ENCODE peak calls at places on chromosomes 1 and 21, in five cellular contexts. X is stomach, F is suprapubic skin, T is body of pancreas, R is A549. D is an unnamed sample.

GRCh38 chr21:16942703-16943102 is 570.1 kb upstream of the CXADR start:
- DNase-seq in T (no peak), F (no peak), X (no peak), R (no peak), D (no peak)

GRCh38 chr1:243730499-243731150 is 119.4 kb downstream of the AKT3 start:
- DNase-seq in F (peak), T (no peak), X (peak), R (no peak), D (no peak)

GRCh38 chr1:42740756-42741580 is 932 bp upstream of the CLDN19 start:
- DNase-seq in F (no peak), R (no peak), T (no peak), X (no peak), D (no peak)

GRCh38 chr1:235450433-235450832 is 53.8 kb downstream of the B3GALNT2 start:
- DNase-seq in F (no peak), R (no peak), T (no peak), X (no peak), D (no peak)

GRCh38 chr1:47763456-47764171 is 233.6 kb downstream of the TRABD2B start:
- DNase-seq in T (no peak), R (no peak), X (no peak), F (no peak), D (no peak)

GRCh38 chr1:174080819-174081218 is 58.7 kb upstream of the RC3H1 start:
- DNase-seq in F (no peak), R (no peak), T (no peak), X (no peak), D (no peak)

GRCh38 chr1:240092301-240093119 is 827 bp downstream of the FMN2 start:
- DNase-seq in R (peak), F (no peak), X (no peak), T (no peak), D (no peak)

GRCh38 chr1:156708245-156708661 is 2.9 kb upstream of the CRABP2 start:
- DNase-seq in X (no peak), T (no peak), R (no peak), F (no peak), D (no peak)

GRCh38 chr1:15153184-15153841 is at the start of gene TMEM51:
- DNase-seq in T (peak), X (peak), R (peak), F (no peak), D (no peak)

GRCh38 chr1:196425513-196425912 is 182.7 kb downstream of the KCNT2 start:
- DNase-seq in T (no peak), F (no peak), R (no peak), X (no peak), D (no peak)

GRCh38 chr21:40730051-40730760 is 116.8 kb downstream of the DSCAM start:
- DNase-seq in F (no peak), T (no peak), R (no peak), X (no peak), D (no peak)

GRCh38 chr1:155064109-155064812 is 721 bp downstream of the EFNA4 start:
- DNase-seq in R (no peak), F (no peak), T (no peak), X (no peak), D (no peak)

GRCh38 chr1:245908543-245908942 is 598.5 kb downstream of the SMYD3 start:
- DNase-seq in X (no peak), F (no peak), R (no peak), T (no peak), D (no peak)
- H3K4me3 ChIP-seq in X (no peak), F (no peak), R (no peak), T (no peak), D (no peak)

GRCh38 chr21:42923553-42924432 is 1.6 kb downstream of the ERVH48-1 start:
- DNase-seq in T (peak), R (peak), F (peak), X (peak), D (peak)
- TF ChIP-seq POLR2A in T (no peak), R (no peak), F (no peak), X (no peak), D (no peak)

GRCh38 chr1:214318956-214319355 is 38.0 kb downstream of the SMYD2 start:
- DNase-seq in R (no peak), F (no peak), X (no peak), T (no peak), D (no peak)

GRCh38 chr1:214317300-214317699 is 36.3 kb downstream of the SMYD2 start:
- DNase-seq in R (no peak), X (no peak), T (no peak), F (no peak), D (no peak)

GRCh38 chr1:214319930-214320329 is 39.0 kb downstream of the SMYD2 start:
- DNase-seq in F (no peak), T (no peak), X (no peak), R (no peak), D (no peak)

GRCh38 chr1:214317734-214318133 is 36.8 kb downstream of the SMYD2 start:
- DNase-seq in R (no peak), T (no peak), F (no peak), X (no peak), D (no peak)

DNA sequence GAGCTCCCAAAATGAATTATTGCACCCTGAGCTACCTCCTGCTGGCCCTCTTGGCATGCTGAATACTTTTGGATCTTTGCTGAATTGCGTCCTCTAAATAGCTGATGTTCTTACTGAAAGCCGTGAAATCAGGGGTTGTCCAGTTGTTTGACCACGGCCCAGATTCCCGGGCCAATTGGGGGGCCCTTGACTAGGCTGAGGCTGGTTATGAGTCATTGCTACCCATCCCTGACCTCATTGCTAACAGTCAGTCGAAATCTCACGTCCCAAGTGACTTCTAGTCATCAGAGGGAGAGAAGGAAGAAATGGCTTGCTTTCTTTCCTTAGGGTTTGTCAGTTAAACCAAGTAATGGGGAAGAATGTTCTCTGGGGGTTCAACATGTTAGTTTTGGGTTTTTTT is 37.4 kb downstream of the SMYD2 start:
- DNase-seq in R (no peak), T (no peak), F (no peak), X (no peak), D (no peak)
- H3K4me3 ChIP-seq in R (no peak), T (no peak), F (no peak), X (no peak), D (no peak)

GRCh38 chr21:46111857-46112730 is 14.2 kb downstream of the COL6A2 start:
- DNase-seq in T (peak), F (peak), R (no peak), X (peak), D (no peak)

GRCh38 chr21:46111193-46111571 is 13.3 kb downstream of the COL6A2 start:
- DNase-seq in X (peak), T (peak), R (no peak), F (no peak), D (no peak)

GRCh38 chr21:46109251-46110221 is 11.6 kb downstream of the COL6A2 start:
- DNase-seq in F (peak), R (no peak), X (peak), T (peak), D (peak)

GRCh38 chr21:46108827-46109226 is 10.9 kb downstream of the COL6A2 start:
- DNase-seq in F (no peak), R (no peak), T (peak), X (peak), D (no peak)

DNA sequence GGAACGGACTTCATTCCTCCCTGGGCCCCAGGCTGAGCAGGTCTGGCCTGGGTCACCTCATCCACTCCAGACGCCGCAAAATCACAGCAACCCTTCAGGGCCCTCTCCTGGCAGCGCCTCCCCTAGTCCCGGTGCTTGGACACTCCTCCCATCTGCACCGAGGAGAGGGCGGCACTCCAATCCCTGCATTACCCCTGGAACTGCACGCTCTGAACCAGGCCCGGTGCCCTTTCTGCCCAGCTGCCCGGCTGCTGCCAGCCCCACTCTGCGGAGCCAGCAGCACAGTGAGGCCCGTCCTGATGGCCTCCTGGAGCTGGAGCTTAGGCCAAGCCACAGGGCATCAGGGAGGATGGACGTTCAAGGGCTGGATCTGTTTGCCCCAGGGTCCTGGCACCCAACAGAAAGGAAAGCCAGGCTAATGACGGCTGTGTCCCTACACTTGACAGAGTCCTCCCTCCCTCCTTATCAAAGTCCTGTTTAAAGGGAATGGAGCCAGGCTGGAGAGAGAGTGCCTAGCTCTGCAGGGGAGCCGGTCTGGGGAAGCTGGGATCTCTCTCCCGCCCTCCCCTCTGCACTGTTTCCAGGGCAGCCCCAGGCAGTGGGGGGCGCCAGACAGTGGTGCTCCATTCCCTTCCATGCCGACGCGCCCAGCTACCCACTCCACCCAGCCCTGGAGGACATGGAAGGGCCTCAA is 12.7 kb downstream of the COL6A2 start:
- DNase-seq in T (peak), F (peak), X (peak), R (no peak), D (peak)
- TF ChIP-seq POLR2A in T (no peak), F (no peak), X (no peak), R (no peak), D (no peak)

GRCh38 chr1:158818560-158818959 is 12.6 kb upstream of the MNDA start:
- DNase-seq in F (no peak), T (no peak), R (no peak), X (no peak), D (no peak)

GRCh38 chr1:158814970-158815369 is 16.2 kb upstream of the MNDA start:
- DNase-seq in R (no peak), F (no peak), T (no peak), X (no peak), D (no peak)

GRCh38 chr1:158818991-158819405 is 12.2 kb upstream of the MNDA start:
- DNase-seq in T (no peak), F (no peak), R (no peak), X (no peak), D (no peak)

GRCh38 chr1:158821723-158822122 is 9.4 kb upstream of the MNDA start:
- DNase-seq in F (no peak), R (no peak), T (no peak), X (no peak), D (no peak)

DNA sequence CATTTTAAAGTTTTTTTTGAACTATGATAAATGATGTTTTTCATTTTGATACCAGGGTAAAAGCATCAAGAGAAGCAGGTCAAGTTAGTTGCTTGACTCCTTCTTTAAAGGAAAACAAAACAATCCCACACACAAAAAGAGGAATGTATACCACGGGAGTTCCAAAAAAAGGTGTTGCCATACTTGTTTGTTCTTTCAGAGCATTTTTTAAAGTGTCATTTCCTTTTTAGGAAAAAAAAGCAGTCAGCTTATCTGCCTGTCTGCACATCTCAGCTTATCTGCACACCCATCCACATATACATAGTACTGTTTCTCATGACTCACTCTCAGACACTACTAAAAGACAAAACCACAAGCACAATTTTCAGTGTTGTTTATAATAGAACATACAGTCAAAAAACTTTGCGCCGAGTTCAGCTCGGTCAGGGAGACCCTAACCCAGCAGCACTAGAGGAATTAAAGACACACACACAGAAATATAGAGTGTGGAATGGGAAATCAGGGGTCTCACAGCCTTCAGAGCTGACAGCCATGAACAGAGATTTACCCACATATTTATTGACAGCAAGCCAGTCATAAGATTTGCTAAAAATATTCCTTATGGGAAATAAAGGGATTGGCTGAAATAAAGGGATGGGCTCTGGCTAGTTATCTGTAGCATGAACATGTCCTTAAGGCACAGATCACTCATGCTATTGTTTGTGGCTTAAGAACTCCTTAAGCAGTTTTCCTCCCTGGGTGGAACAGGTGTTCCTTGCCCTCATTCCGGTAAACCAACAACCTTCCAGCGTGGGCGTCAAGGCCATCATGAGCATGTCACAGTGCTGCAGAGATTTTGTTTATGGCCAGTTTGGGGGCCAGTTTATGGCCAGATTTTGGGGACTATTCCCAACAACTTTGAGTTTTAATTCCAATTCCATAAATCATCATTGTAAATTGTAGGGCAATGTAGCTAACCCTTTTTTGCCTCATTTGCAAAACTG is 11.4 kb upstream of the MNDA start:
- DNase-seq in T (no peak), F (no peak), R (no peak), X (no peak), D (no peak)
- H3K4me3 ChIP-seq in T (no peak), F (no peak), R (no peak), X (no peak), D (no peak)

GRCh38 chr1:245463392-245464165 is 308.8 kb downstream of the KIF26B start:
- DNase-seq in T (no peak), F (no peak), R (no peak), X (no peak), D (no peak)

GRCh38 chr1:245461681-245462080 is 306.9 kb downstream of the KIF26B start:
- DNase-seq in F (no peak), R (no peak), T (no peak), X (no peak), D (no peak)

GRCh38 chr1:245465666-245466065 is 310.9 kb downstream of the KIF26B start:
- DNase-seq in T (no peak), R (no peak), X (no peak), F (no peak), D (no peak)

GRCh38 chr1:245462161-245462560 is 307.4 kb downstream of the KIF26B start:
- DNase-seq in F (no peak), X (no peak), T (no peak), R (no peak), D (no peak)

GRCh38 chr1:245464290-245464689 is 309.5 kb downstream of the KIF26B start:
- DNase-seq in R (no peak), T (no peak), X (no peak), F (no peak), D (no peak)
- TF ChIP-seq POLR2A in R (no peak), T (no peak), X (no peak), F (no peak), D (no peak)

DNA sequence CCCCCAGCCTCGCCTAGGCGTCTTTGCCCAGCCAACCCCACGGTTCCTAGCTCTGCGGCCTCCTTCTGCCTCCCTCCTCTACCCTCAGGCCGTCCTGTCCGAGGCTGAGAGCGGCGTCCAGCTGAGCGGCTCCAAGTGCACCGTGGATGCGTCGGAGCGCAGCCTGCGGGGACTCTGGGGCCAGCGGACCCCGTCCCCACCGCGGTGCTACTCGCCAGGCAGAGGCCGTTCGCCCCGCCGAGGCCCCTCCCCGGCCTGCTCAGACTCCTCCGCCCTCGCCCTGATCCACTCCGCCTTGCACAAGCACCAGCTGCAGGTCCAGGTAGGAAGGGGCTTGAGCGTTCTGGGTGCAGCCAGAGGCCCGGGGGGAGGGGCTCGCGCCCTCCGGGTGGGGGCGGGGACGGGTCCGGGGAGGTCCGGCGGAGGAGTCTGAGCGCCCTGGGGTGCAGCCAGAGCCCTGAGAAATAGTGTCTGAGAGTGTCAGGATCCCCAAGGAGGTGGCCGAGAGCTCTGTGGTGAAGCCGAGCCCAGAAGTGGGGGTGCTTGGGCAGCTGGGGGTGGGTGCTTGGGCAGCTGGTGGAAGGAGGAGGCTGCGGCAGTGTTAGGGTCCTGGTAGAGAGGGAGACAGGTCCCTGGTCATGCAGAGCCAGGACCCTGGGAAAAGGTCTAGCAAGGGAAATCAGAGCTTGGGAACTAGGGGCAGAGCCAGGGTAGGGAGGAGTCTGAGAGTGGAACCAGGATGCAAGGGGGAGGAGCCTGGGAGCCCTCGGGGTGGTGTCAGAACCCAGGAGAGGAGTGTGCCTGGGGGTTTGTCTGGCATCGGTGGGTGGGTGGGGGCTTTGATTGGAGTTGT is 3.2 kb upstream of the NBPF3 start:
- DNase-seq in T (peak), R (no peak), F (no peak), X (peak), D (no peak)
- H3K4me3 ChIP-seq in T (no peak), R (no peak), F (peak), X (peak), D (peak)

GRCh38 chr21:41836166-41837015 is 42.8 kb downstream of the PRDM15 start:
- DNase-seq in T (no peak), F (peak), X (no peak), R (no peak), D (no peak)

GRCh38 chr21:41839387-41840000 is 39.6 kb downstream of the PRDM15 start:
- DNase-seq in X (no peak), T (no peak), R (no peak), F (no peak), D (no peak)

GRCh38 chr21:41834926-41835663 is 44.0 kb downstream of the PRDM15 start:
- DNase-seq in T (no peak), R (no peak), X (no peak), F (peak), D (no peak)

GRCh38 chr21:41835711-41836154 is 43.4 kb downstream of the PRDM15 start:
- DNase-seq in F (peak), R (no peak), X (no peak), T (no peak), D (no peak)

DNA sequence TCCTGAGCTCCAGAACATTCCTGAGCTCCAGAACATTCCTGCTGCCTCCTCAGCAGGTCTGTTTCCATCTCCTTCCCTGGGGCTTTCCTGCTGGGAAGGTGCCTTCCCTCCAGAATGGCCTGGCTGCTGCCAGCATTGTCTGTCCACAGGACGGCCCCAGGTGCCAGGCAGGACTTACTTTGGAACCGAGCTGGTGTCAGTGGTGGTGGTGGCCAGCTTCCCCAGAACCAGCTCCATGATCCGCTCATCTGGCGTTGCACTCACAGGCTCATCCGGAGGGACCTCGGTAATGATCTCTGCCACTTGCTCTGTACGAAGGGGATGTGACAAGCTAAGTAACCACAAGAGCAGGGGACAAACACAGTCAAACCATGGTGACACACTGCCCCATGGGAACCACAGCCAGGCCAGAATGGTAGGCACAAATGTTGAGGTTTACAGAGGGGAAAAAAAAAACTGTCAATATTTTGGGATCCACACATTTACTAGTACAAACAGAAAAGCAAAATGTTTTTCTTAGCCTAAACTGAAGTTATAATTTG is 41.3 kb downstream of the PRDM15 start:
- DNase-seq in T (no peak), R (no peak), F (peak), X (no peak), D (no peak)
- TF ChIP-seq POLR2A in T (no peak), R (no peak), F (no peak), X (no peak), D (no peak)

D was measured in esophagus muscularis mucosa.